ENCODE peak calls at places on chromosome 21, in six cellular contexts. One of them, this sample, is unnamed.

GRCh38 chr21:31173881-31174555 is 135.7 kb upstream of the KRTAP19-8 start:
- DNase-seq in HCT116: no peak
- DNase-seq in stomach: peak; percentile 38
- DNase-seq in esophagus squamous epithelium: no peak
- DNase-seq in heart left ventricle: peak; percentile 55
- DNase-seq in thyroid gland: no peak
- DNase-seq in this sample: peak; percentile 33

GRCh38 chr21:42654179-42654912 is 925 bp downstream of the PDE9A start:
- DNase-seq in esophagus squamous epithelium: no peak
- DNase-seq in stomach: no peak
- DNase-seq in heart left ventricle: no peak
- DNase-seq in thyroid gland: peak; percentile 48
- DNase-seq in HCT116: no peak
- DNase-seq in this sample: no peak

GRCh38 chr21:35035581-35035980 is 13.5 kb downstream of the RUNX1 start:
- DNase-seq in stomach: no peak
- DNase-seq in thyroid gland: no peak
- DNase-seq in HCT116: no peak
- DNase-seq in esophagus squamous epithelium: no peak
- DNase-seq in heart left ventricle: no peak
- DNase-seq in this sample: no peak

GRCh38 chr21:39316062-39316461 is 2.6 kb upstream of the BRWD1 start:
- DNase-seq in heart left ventricle: no peak
- DNase-seq in stomach: no peak
- DNase-seq in thyroid gland: no peak
- DNase-seq in esophagus squamous epithelium: no peak
- DNase-seq in HCT116: no peak
- DNase-seq in this sample: no peak

GRCh38 chr21:42666023-42666747 is 12.8 kb downstream of the PDE9A start:
- DNase-seq in esophagus squamous epithelium: no peak
- DNase-seq in heart left ventricle: no peak
- DNase-seq in HCT116: no peak
- DNase-seq in thyroid gland: no peak
- DNase-seq in stomach: no peak
- DNase-seq in this sample: no peak

GRCh38 chr21:43308101-43308500 is 118.8 kb downstream of the SIK1 start:
- DNase-seq in esophagus squamous epithelium: no peak
- DNase-seq in heart left ventricle: peak; percentile 20
- DNase-seq in HCT116: no peak
- DNase-seq in thyroid gland: no peak
- DNase-seq in stomach: no peak
- DNase-seq in this sample: no peak

GRCh38 chr21:42745511-42746239 is 92.3 kb downstream of the PDE9A start:
- DNase-seq in thyroid gland: no peak
- DNase-seq in HCT116: no peak
- DNase-seq in stomach: no peak
- DNase-seq in esophagus squamous epithelium: no peak
- DNase-seq in heart left ventricle: no peak
- DNase-seq in this sample: no peak

GRCh38 chr21:31559368-31560119 is 99.9 kb upstream of the SOD1 start:
- DNase-seq in stomach: peak; percentile 90
- DNase-seq in HCT116: peak; percentile 86
- DNase-seq in esophagus squamous epithelium: peak; percentile 27
- DNase-seq in thyroid gland: peak; percentile 73
- DNase-seq in heart left ventricle: peak; percentile 93
- DNase-seq in this sample: peak; percentile 96

GRCh38 chr21:40349591-40349990 is 482.4 kb downstream of the PCP4 start:
- DNase-seq in HCT116: no peak
- DNase-seq in heart left ventricle: no peak
- DNase-seq in esophagus squamous epithelium: no peak
- DNase-seq in thyroid gland: no peak
- DNase-seq in stomach: no peak
- DNase-seq in this sample: no peak

GRCh38 chr21:35477622-35478021 is 428.5 kb upstream of the RUNX1 start:
- DNase-seq in HCT116: no peak
- DNase-seq in heart left ventricle: no peak
- DNase-seq in stomach: no peak
- DNase-seq in thyroid gland: no peak
- DNase-seq in esophagus squamous epithelium: no peak
- DNase-seq in this sample: no peak

GRCh38 chr21:9772348-9772672 is 749.1 kb upstream of the TPTE start:
- DNase-seq in stomach: no peak
- DNase-seq in thyroid gland: no peak
- DNase-seq in HCT116: no peak
- DNase-seq in heart left ventricle: no peak
- DNase-seq in esophagus squamous epithelium: no peak
- DNase-seq in this sample: no peak

GRCh38 chr21:45989355-45990048 is 7.9 kb downstream of the COL6A1 start:
- DNase-seq in esophagus squamous epithelium: no peak
- DNase-seq in heart left ventricle: peak; percentile 20
- DNase-seq in HCT116: no peak
- DNase-seq in thyroid gland: peak; percentile 1
- DNase-seq in stomach: peak; percentile 21
- DNase-seq in this sample: peak; percentile 86

GRCh38 chr21:40165671-40166070 is 298.4 kb downstream of the PCP4 start:
- DNase-seq in stomach: no peak
- DNase-seq in esophagus squamous epithelium: no peak
- DNase-seq in HCT116: no peak
- DNase-seq in thyroid gland: no peak
- DNase-seq in heart left ventricle: no peak
- DNase-seq in this sample: no peak

GRCh38 chr21:45991606-45992301 is 10.2 kb downstream of the COL6A1 start:
- DNase-seq in HCT116: no peak
- DNase-seq in esophagus squamous epithelium: no peak
- DNase-seq in thyroid gland: no peak
- DNase-seq in heart left ventricle: peak; percentile 20
- DNase-seq in stomach: peak; percentile 21
- DNase-seq in this sample: peak; percentile 72

GRCh38 chr21:38804030-38804616 is 1.6 kb upstream of the ETS2 start:
- DNase-seq in thyroid gland: no peak
- DNase-seq in heart left ventricle: no peak
- DNase-seq in esophagus squamous epithelium: no peak
- DNase-seq in stomach: no peak
- DNase-seq in HCT116: no peak
- DNase-seq in this sample: no peak

GRCh38 chr21:42939581-42940413 is 14.4 kb upstream of the ERVH48-1 start:
- DNase-seq in heart left ventricle: peak; percentile 78
- DNase-seq in thyroid gland: peak; percentile 79
- DNase-seq in stomach: peak; percentile 73
- DNase-seq in esophagus squamous epithelium: no peak
- DNase-seq in HCT116: no peak
- DNase-seq in this sample: peak; percentile 91

GRCh38 chr21:43297411-43297981 is 128.7 kb downstream of the CRYAA start:
- DNase-seq in esophagus squamous epithelium: no peak
- DNase-seq in thyroid gland: no peak
- DNase-seq in HCT116: no peak
- DNase-seq in heart left ventricle: peak; percentile 17
- DNase-seq in stomach: no peak
- DNase-seq in this sample: no peak

GRCh38 chr21:17690078-17690494 is 77.4 kb upstream of the BTG3 start:
- DNase-seq in thyroid gland: no peak
- DNase-seq in HCT116: no peak
- DNase-seq in esophagus squamous epithelium: no peak
- DNase-seq in stomach: no peak
- DNase-seq in heart left ventricle: no peak
- DNase-seq in this sample: peak; percentile 28

GRCh38 chr21:21111309-21111920 is 113.2 kb downstream of the NCAM2 start:
- DNase-seq in stomach: no peak
- DNase-seq in heart left ventricle: no peak
- DNase-seq in HCT116: no peak
- DNase-seq in thyroid gland: no peak
- DNase-seq in esophagus squamous epithelium: no peak
- DNase-seq in this sample: no peak

GRCh38 chr21:29256125-29256895 is 42.4 kb upstream of the BACH1 start:
- DNase-seq in thyroid gland: no peak
- DNase-seq in stomach: no peak
- DNase-seq in HCT116: no peak
- DNase-seq in heart left ventricle: no peak
- DNase-seq in esophagus squamous epithelium: no peak
- DNase-seq in this sample: no peak

GRCh38 chr21:29296452-29296851 is 2.3 kb upstream of the BACH1 start:
- DNase-seq in HCT116: no peak
- DNase-seq in esophagus squamous epithelium: no peak
- DNase-seq in stomach: no peak
- DNase-seq in thyroid gland: no peak
- DNase-seq in heart left ventricle: no peak
- DNase-seq in this sample: no peak

GRCh38 chr21:32534113-32534512 is 51.2 kb downstream of the TCP10L start:
- DNase-seq in heart left ventricle: no peak
- DNase-seq in thyroid gland: no peak
- DNase-seq in esophagus squamous epithelium: no peak
- DNase-seq in HCT116: no peak
- DNase-seq in stomach: no peak
- DNase-seq in this sample: peak; percentile 56

GRCh38 chr21:35273331-35273730 is 224.2 kb upstream of the RUNX1 start:
- DNase-seq in HCT116: no peak
- DNase-seq in heart left ventricle: no peak
- DNase-seq in esophagus squamous epithelium: no peak
- DNase-seq in stomach: peak; percentile 52
- DNase-seq in thyroid gland: no peak
- DNase-seq in this sample: no peak

GRCh38 chr21:43902441-43902840 is 37.4 kb downstream of the AGPAT3 start:
- DNase-seq in heart left ventricle: no peak
- DNase-seq in stomach: no peak
- DNase-seq in thyroid gland: no peak
- DNase-seq in esophagus squamous epithelium: no peak
- DNase-seq in HCT116: no peak
- DNase-seq in this sample: no peak

GRCh38 chr21:38958940-38959685 is 153.4 kb downstream of the ETS2 start:
- DNase-seq in esophagus squamous epithelium: no peak
- DNase-seq in thyroid gland: peak; percentile 10
- DNase-seq in stomach: no peak
- DNase-seq in heart left ventricle: peak; percentile 46
- DNase-seq in HCT116: no peak
- DNase-seq in this sample: no peak

GRCh38 chr21:39156024-39156423 is 27.2 kb downstream of the PSMG1 start:
- DNase-seq in stomach: no peak
- DNase-seq in esophagus squamous epithelium: no peak
- DNase-seq in thyroid gland: no peak
- DNase-seq in heart left ventricle: no peak
- DNase-seq in HCT116: no peak
- DNase-seq in this sample: no peak

GRCh38 chr21:38229260-38229877 is 27.4 kb upstream of the KCNJ15 start:
- DNase-seq in thyroid gland: no peak
- DNase-seq in HCT116: no peak
- DNase-seq in heart left ventricle: no peak
- DNase-seq in stomach: no peak
- DNase-seq in esophagus squamous epithelium: no peak
- DNase-seq in this sample: no peak

GRCh38 chr21:35303085-35303484 is 254.0 kb upstream of the RUNX1 start:
- DNase-seq in esophagus squamous epithelium: no peak
- DNase-seq in thyroid gland: no peak
- DNase-seq in heart left ventricle: no peak
- DNase-seq in HCT116: peak; percentile 51
- DNase-seq in stomach: no peak
- DNase-seq in this sample: no peak

GRCh38 chr21:38995755-38996154 is 187.5 kb downstream of the PSMG1 start:
- DNase-seq in thyroid gland: no peak
- DNase-seq in heart left ventricle: no peak
- DNase-seq in stomach: no peak
- DNase-seq in esophagus squamous epithelium: no peak
- DNase-seq in HCT116: no peak
- DNase-seq in this sample: no peak

GRCh38 chr21:21436012-21436545 is 437.9 kb downstream of the NCAM2 start:
- DNase-seq in heart left ventricle: no peak
- DNase-seq in esophagus squamous epithelium: no peak
- DNase-seq in stomach: no peak
- DNase-seq in HCT116: no peak
- DNase-seq in thyroid gland: no peak
- DNase-seq in this sample: no peak

GRCh38 chr21:39097335-39097861 is 85.9 kb downstream of the PSMG1 start:
- DNase-seq in thyroid gland: no peak
- DNase-seq in esophagus squamous epithelium: no peak
- DNase-seq in heart left ventricle: peak; percentile 58
- DNase-seq in HCT116: no peak
- DNase-seq in stomach: no peak
- DNase-seq in this sample: no peak

GRCh38 chr21:26964379-26964778 is 2.5 kb downstream of the ADAMTS5 start:
- DNase-seq in heart left ventricle: peak; percentile 73
- DNase-seq in esophagus squamous epithelium: no peak
- DNase-seq in thyroid gland: peak; percentile 84
- DNase-seq in stomach: peak; percentile 28
- DNase-seq in HCT116: no peak
- DNase-seq in this sample: peak; percentile 94
- TF ChIP-seq POLR2A in heart left ventricle: peak; percentile 42
- TF ChIP-seq POLR2A in esophagus squamous epithelium: peak; percentile 56
- TF ChIP-seq POLR2A in thyroid gland: no peak
- TF ChIP-seq POLR2A in stomach: no peak
- TF ChIP-seq POLR2A in HCT116: no peak
- TF ChIP-seq POLR2A in this sample: peak; percentile 36

GRCh38 chr21:34020005-34020847 is 53.2 kb upstream of the MRPS6 start:
- DNase-seq in stomach: no peak
- DNase-seq in heart left ventricle: peak; percentile 45
- DNase-seq in thyroid gland: no peak
- DNase-seq in esophagus squamous epithelium: no peak
- DNase-seq in HCT116: no peak
- DNase-seq in this sample: no peak
- TF ChIP-seq CTCF in stomach: no peak
- TF ChIP-seq CTCF in heart left ventricle: no peak
- TF ChIP-seq CTCF in thyroid gland: no peak
- TF ChIP-seq CTCF in esophagus squamous epithelium: no peak
- TF ChIP-seq CTCF in HCT116: no peak
- TF ChIP-seq CTCF in this sample: no peak

GRCh38 chr21:41449613-41450012 is 23.6 kb downstream of the MX1 start:
- DNase-seq in thyroid gland: no peak
- DNase-seq in heart left ventricle: no peak
- DNase-seq in HCT116: no peak
- DNase-seq in stomach: peak; percentile 0
- DNase-seq in esophagus squamous epithelium: no peak
- DNase-seq in this sample: no peak
- TF ChIP-seq POLR2A in thyroid gland: no peak
- TF ChIP-seq POLR2A in heart left ventricle: no peak
- TF ChIP-seq POLR2A in HCT116: no peak
- TF ChIP-seq POLR2A in stomach: no peak
- TF ChIP-seq POLR2A in esophagus squamous epithelium: no peak
- TF ChIP-seq POLR2A in this sample: no peak

DNA sequence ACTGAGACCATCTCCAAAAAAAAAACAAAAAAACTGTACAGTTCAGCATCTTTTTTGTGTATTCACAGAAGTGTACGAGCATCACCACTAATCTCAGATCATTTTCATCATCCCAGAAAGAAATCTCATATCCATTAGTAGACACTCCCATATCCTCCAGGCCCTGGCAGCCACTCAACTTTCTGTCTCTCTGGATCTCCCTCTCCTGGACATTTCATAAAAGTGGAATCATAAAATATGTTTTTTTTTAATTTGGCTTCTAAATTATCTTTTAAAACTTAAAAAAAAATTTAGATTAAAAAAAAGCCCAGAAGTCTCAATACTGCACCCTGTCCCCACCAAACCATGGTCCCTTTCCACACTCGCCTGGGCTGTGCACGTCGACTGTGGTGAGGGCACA is 22.1 kb downstream of the RIPPLY3 start:
- DNase-seq in heart left ventricle: no peak
- DNase-seq in thyroid gland: no peak
- DNase-seq in HCT116: no peak
- DNase-seq in stomach: no peak
- DNase-seq in esophagus squamous epithelium: no peak
- DNase-seq in this sample: no peak
- TF ChIP-seq CTCF in heart left ventricle: no peak
- TF ChIP-seq CTCF in thyroid gland: no peak
- TF ChIP-seq CTCF in HCT116: no peak
- TF ChIP-seq CTCF in stomach: no peak
- TF ChIP-seq CTCF in esophagus squamous epithelium: no peak
- TF ChIP-seq CTCF in this sample: no peak

This sample was measured in lower leg skin.